ENCODE peak calls at places on chromosome 6, in four cellular contexts. H is lung; Z is B cell; J is stimulated activated naive CD8-positive, alpha-beta T cell treated with anti-CD3 and anti-CD28 coated beads, Interleukin-15, amount 100 ng/mL, for 72 hours. B is an unnamed sample.

GRCh38 chr6:15327271-15327670 is 81.4 kb downstream of the JARID2 start:
- DNase-seq in H (peak), Z (no peak), J (peak), B (peak)

GRCh38 chr6:135871296-135871695 is 19.8 kb downstream of the PDE7B start:
- DNase-seq in J (no peak), Z (no peak), H (no peak), B (peak)

GRCh38 chr6:25042599-25042936 is 106.8 kb upstream of the RIPOR2 start:
- DNase-seq in Z (no peak), J (no peak), H (no peak), B (no peak)

GRCh38 chr6:155660243-155660977 is 204.8 kb upstream of the NOX3 start:
- DNase-seq in Z (no peak), J (no peak), H (no peak), B (no peak)

GRCh38 chr6:98808522-98809210 is 25.7 kb upstream of the POU3F2 start:
- DNase-seq in J (no peak), Z (no peak), H (no peak), B (peak)

GRCh38 chr6:110731196-110731595 is 84.1 kb downstream of the CDK19 start:
- DNase-seq in J (no peak), H (no peak), Z (no peak), B (no peak)

GRCh38 chr6:115932481-115932880 is 128.2 kb downstream of the FRK start:
- DNase-seq in H (no peak), Z (no peak), J (no peak), B (no peak)

GRCh38 chr6:129631070-129631469 is 78.9 kb downstream of the ARHGAP18 start:
- DNase-seq in J (no peak), H (no peak), Z (no peak), B (no peak)

GRCh38 chr6:80156204-80156603 is 49.7 kb downstream of the BCKDHB start:
- DNase-seq in Z (no peak), H (no peak), J (no peak), B (no peak)

GRCh38 chr6:63014290-63014689 is 197.0 kb upstream of the FKBP1C start:
- DNase-seq in H (no peak), Z (no peak), J (no peak), B (peak)

GRCh38 chr6:145018027-145018426 is 717.3 kb downstream of the EPM2A start:
- DNase-seq in J (no peak), H (no peak), Z (no peak), B (no peak)

GRCh38 chr6:158376650-158377081 is 64.4 kb downstream of the TULP4 start:
- DNase-seq in Z (no peak), H (no peak), J (no peak), B (no peak)

GRCh38 chr6:46325561-46326525 is 155.1 kb upstream of the ENPP5 start:
- DNase-seq in Z (no peak), H (no peak), J (no peak), B (no peak)

GRCh38 chr6:15362274-15363160 is 116.6 kb downstream of the JARID2 start:
- DNase-seq in Z (no peak), H (no peak), J (no peak), B (no peak)

GRCh38 chr6:107128175-107128574 is 12.9 kb upstream of the BEND3 start:
- DNase-seq in J (no peak), H (no peak), Z (no peak), B (peak)

GRCh38 chr6:84645563-84646266 is 118.7 kb downstream of the TBX18 start:
- DNase-seq in Z (no peak), J (no peak), H (no peak), B (peak)

GRCh38 chr6:28489366-28490190 is 26.0 kb downstream of the GPX6 start:
- DNase-seq in Z (no peak), H (peak), J (peak), B (no peak)

GRCh38 chr6:141033101-141033500 is 1099.6 kb upstream of the GJE1 start:
- DNase-seq in Z (no peak), H (no peak), J (no peak), B (peak)

GRCh38 chr6:56954389-56955170 is at the start of gene BEND6:
- DNase-seq in H (no peak), Z (no peak), J (peak), B (peak)

GRCh38 chr6:24489881-24490280 is 503 bp upstream of the GPLD1 start:
- DNase-seq in J (no peak), H (peak), Z (no peak), B (peak)

GRCh38 chr6:52254731-52255378 is 10.6 kb upstream of the IL17F start:
- DNase-seq in J (peak), H (no peak), Z (no peak), B (no peak)

GRCh38 chr6:108966855-108967755 is 118.9 kb downstream of the ARMC2 start:
- DNase-seq in J (peak), H (peak), Z (no peak), B (no peak)

GRCh38 chr6:124056884-124057283 is 253.2 kb downstream of the NKAIN2 start:
- DNase-seq in H (no peak), Z (no peak), J (no peak), B (no peak)

B was measured in NCI-H226.